ENCODE peak calls at places on chromosomes 2 and 18, in ten cellular contexts. G, R, O, F, C, P, H, D, B and A are unnamed samples.

GRCh38 chr2:2647156-2647555 is 316.1 kb upstream of the MYT1L start:
- DNase-seq in G (peak), R (peak), O (no peak), F (no peak), C (no peak), P (no peak), H (no peak), D (no peak), B (no peak), A (no peak)

GRCh38 chr18:76569644-76570415 is 74.8 kb upstream of the ZNF516 start:
- DNase-seq in G (no peak), R (no peak), O (no peak), F (no peak), C (no peak), P (no peak), H (no peak), D (no peak), B (no peak), A (peak)

GRCh38 chr2:106104332-106105062 is 89.6 kb downstream of the UXS1 start:
- DNase-seq in G (peak), R (peak), O (peak), F (peak), C (no peak), P (peak), H (no peak), D (peak), B (peak), A (no peak)

GRCh38 chr2:219254590-219255219 is 987 bp upstream of the TUBA4A start:
- DNase-seq in G (no peak), R (peak), O (no peak), F (no peak), C (no peak), P (no peak), H (no peak), D (no peak), B (no peak), A (no peak)

GRCh38 chr2:141930803-141931202 is 200.0 kb downstream of the LRP1B start:
- DNase-seq in G (no peak), R (no peak), O (no peak), F (no peak), C (no peak), P (no peak), H (no peak), D (no peak), B (no peak), A (no peak)

GRCh38 chr2:134845719-134846118 is 7.3 kb downstream of the ACMSD start:
- DNase-seq in G (peak), R (no peak), O (peak), F (no peak), C (no peak), P (no peak), H (no peak), D (no peak), B (peak), A (no peak)

GRCh38 chr2:138105358-138105757 is 141.1 kb downstream of the HNMT start:
- DNase-seq in G (no peak), R (no peak), O (no peak), F (no peak), C (no peak), P (no peak), H (no peak), D (no peak), B (peak), A (no peak)

GRCh38 chr2:222903234-222904220 is 42.7 kb downstream of the ACSL3 start:
- DNase-seq in G (peak), R (peak), O (peak), F (peak), C (no peak), P (no peak), H (no peak), D (no peak), B (peak), A (no peak)

GRCh38 chr2:8514748-8515389 is 167.0 kb upstream of the ID2 start:
- DNase-seq in G (no peak), R (peak), O (no peak), F (no peak), C (no peak), P (no peak), H (no peak), D (no peak), B (no peak), A (peak)

GRCh38 chr2:42150159-42150558 is 19.0 kb upstream of the EML4 start:
- DNase-seq in G (no peak), R (no peak), O (no peak), F (no peak), C (no peak), P (no peak), H (no peak), D (no peak), B (no peak), A (no peak)

GRCh38 chr2:97546711-97547110 is 43.0 kb downstream of the ANKRD36B start:
- DNase-seq in G (no peak), R (no peak), O (no peak), F (no peak), C (no peak), P (no peak), H (no peak), D (no peak), B (peak), A (no peak)

GRCh38 chr2:222451270-222451674 is 26.9 kb downstream of the SGPP2 start:
- DNase-seq in G (no peak), R (no peak), O (no peak), F (no peak), C (no peak), P (no peak), H (no peak), D (no peak), B (no peak), A (no peak)

GRCh38 chr2:79453918-79454317 is 58.9 kb upstream of the CTNNA2 start:
- DNase-seq in G (no peak), R (no peak), O (peak), F (peak), C (no peak), P (no peak), H (no peak), D (no peak), B (peak), A (no peak)

GRCh38 chr18:2114765-2115164 is 456.5 kb downstream of the METTL4 start:
- DNase-seq in G (no peak), R (no peak), O (no peak), F (no peak), C (no peak), P (no peak), H (no peak), D (no peak), B (no peak), A (no peak)

GRCh38 chr2:26710743-26711456 is 18.4 kb downstream of the KCNK3 start:
- DNase-seq in G (no peak), R (no peak), O (no peak), F (no peak), C (peak), P (peak), H (no peak), D (no peak), B (no peak), A (no peak)

GRCh38 chr2:1702186-1702565 is 42.1 kb downstream of the PXDN start:
- DNase-seq in G (no peak), R (no peak), O (no peak), F (no peak), C (no peak), P (no peak), H (no peak), D (no peak), B (no peak), A (no peak)

GRCh38 chr18:69628774-69629359 is 228.2 kb downstream of the DOK6 start:
- DNase-seq in G (no peak), R (no peak), O (no peak), F (no peak), C (no peak), P (peak), H (no peak), D (no peak), B (no peak), A (no peak)

GRCh38 chr18:63099026-63099840 is 220.3 kb downstream of the BCL2 start:
- DNase-seq in G (no peak), R (no peak), O (no peak), F (no peak), C (no peak), P (no peak), H (no peak), D (no peak), B (no peak), A (no peak)

GRCh38 chr2:196376984-196377877 is 205.9 kb upstream of the STK17B start:
- DNase-seq in G (peak), R (no peak), O (no peak), F (no peak), C (no peak), P (no peak), H (no peak), D (no peak), B (peak), A (no peak)

GRCh38 chr18:44917865-44918476 is 237.3 kb downstream of the SETBP1 start:
- DNase-seq in G (no peak), R (no peak), O (no peak), F (no peak), C (no peak), P (no peak), H (peak), D (no peak), B (no peak), A (no peak)

GRCh38 chr2:177478029-177478428 is 85.5 kb downstream of the AGPS start:
- DNase-seq in G (no peak), R (no peak), O (no peak), F (no peak), C (no peak), P (no peak), H (no peak), D (no peak), B (peak), A (no peak)

GRCh38 chr2:26477911-26478253 is at the start of gene OTOF:
- DNase-seq in G (peak), R (no peak), O (peak), F (no peak), C (no peak), P (peak), H (no peak), D (no peak), B (peak), A (no peak)

GRCh38 chr18:31920326-31920725 is 22.6 kb downstream of the TRAPPC8 start:
- DNase-seq in G (no peak), R (no peak), O (no peak), F (no peak), C (no peak), P (no peak), H (no peak), D (no peak), B (no peak), A (no peak)

GRCh38 chr2:196249171-196249570 is 77.8 kb upstream of the STK17B start:
- DNase-seq in G (peak), R (no peak), O (no peak), F (no peak), C (no peak), P (no peak), H (no peak), D (no peak), B (no peak), A (no peak)

GRCh38 chr2:109380502-109381326 is 233.1 kb downstream of the SEPTIN10 start:
- DNase-seq in G (peak), R (no peak), O (peak), F (no peak), C (no peak), P (peak), H (no peak), D (no peak), B (no peak), A (no peak)

GRCh38 chr2:190216829-190217228 is 102.8 kb downstream of the HIBCH start:
- DNase-seq in G (no peak), R (peak), O (peak), F (peak), C (no peak), P (peak), H (peak), D (no peak), B (no peak), A (peak)

GRCh38 chr2:205188516-205189138 is 493.7 kb upstream of the NRP2 start:
- DNase-seq in G (peak), R (no peak), O (peak), F (no peak), C (peak), P (peak), H (no peak), D (no peak), B (peak), A (no peak)

GRCh38 chr2:11534746-11535484 is 1.1 kb downstream of the GREB1 start:
- DNase-seq in G (no peak), R (no peak), O (no peak), F (no peak), C (no peak), P (no peak), H (no peak), D (no peak), B (no peak), A (no peak)

GRCh38 chr2:177622516-177622915 is 229.9 kb downstream of the AGPS start:
- DNase-seq in G (no peak), R (no peak), O (no peak), F (peak), C (no peak), P (no peak), H (no peak), D (peak), B (no peak), A (no peak)

GRCh38 chr2:37770797-37771196 is 99.4 kb upstream of the CDC42EP3 start:
- DNase-seq in G (peak), R (no peak), O (no peak), F (no peak), C (no peak), P (no peak), H (no peak), D (no peak), B (no peak), A (no peak)

GRCh38 chr2:37773354-37773753 is 101.9 kb upstream of the CDC42EP3 start:
- DNase-seq in G (no peak), R (no peak), O (no peak), F (no peak), C (no peak), P (no peak), H (no peak), D (no peak), B (no peak), A (no peak)

GRCh38 chr2:37774976-37775907 is 103.8 kb upstream of the CDC42EP3 start:
- DNase-seq in G (no peak), R (no peak), O (peak), F (no peak), C (no peak), P (no peak), H (no peak), D (no peak), B (no peak), A (no peak)

GRCh38 chr2:37768491-37768925 is 97.1 kb upstream of the CDC42EP3 start:
- DNase-seq in G (peak), R (no peak), O (peak), F (no peak), C (peak), P (peak), H (no peak), D (no peak), B (peak), A (no peak)

GRCh38 chr2:37771600-37772088 is 100.2 kb upstream of the CDC42EP3 start:
- DNase-seq in G (peak), R (no peak), O (no peak), F (no peak), C (no peak), P (no peak), H (no peak), D (no peak), B (peak), A (no peak)
- TF ChIP-seq CTCF in G (no peak), R (no peak), O (no peak), F (no peak), C (no peak), P (no peak), H (no peak), D (no peak), B (no peak), A (no peak)

DNA sequence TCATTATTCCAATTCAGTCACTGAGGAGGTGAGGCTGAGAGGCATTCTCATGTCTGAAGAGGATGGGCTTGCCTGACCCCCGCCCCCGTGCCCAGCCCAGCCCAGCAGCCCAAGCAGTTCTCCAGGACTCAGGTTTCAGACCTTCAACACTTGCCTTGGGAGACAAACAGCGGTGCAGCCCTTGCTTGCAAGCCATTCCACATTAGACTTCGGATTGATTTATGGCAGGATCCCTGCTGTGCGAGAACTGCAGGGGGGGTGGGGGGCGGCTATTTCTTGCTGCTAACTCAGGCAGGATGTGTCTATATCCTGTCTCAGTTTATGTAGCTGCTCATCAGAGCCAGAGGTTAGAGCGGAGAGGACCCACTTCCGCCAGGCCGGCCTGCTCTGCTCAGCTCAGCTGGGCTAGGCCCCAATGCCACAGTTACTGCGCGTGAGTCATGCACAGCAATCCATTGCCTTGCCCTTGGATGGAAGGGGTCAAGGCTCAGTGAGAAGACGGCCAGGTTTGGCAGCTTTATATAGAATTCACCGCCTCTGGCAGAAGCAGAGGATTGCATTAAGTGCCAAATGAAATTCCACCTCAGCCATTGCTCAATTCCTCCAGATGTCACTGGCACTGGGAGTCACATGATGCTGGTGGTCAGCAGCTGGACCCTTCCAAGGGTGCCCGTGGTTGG is 1.8 kb downstream of the GYPC start:
- DNase-seq in G (peak), R (peak), O (peak), F (peak), C (peak), P (peak), H (peak), D (peak), B (peak), A (no peak)
- TF ChIP-seq CTCF in G (no peak), R (no peak), O (no peak), F (no peak), C (peak), P (no peak), H (no peak), D (no peak), B (no peak), A (no peak)

GRCh38 chr18:54584065-54584464 is 7.0 kb upstream of the DYNAP start:
- DNase-seq in G (no peak), R (no peak), O (no peak), F (no peak), C (no peak), P (no peak), H (no peak), D (no peak), B (no peak), A (no peak)

GRCh38 chr18:54585743-54586142 is 5.3 kb upstream of the DYNAP start:
- DNase-seq in G (no peak), R (no peak), O (no peak), F (no peak), C (no peak), P (no peak), H (no peak), D (no peak), B (no peak), A (no peak)

GRCh38 chr18:54580202-54580729 is 10.8 kb upstream of the DYNAP start:
- DNase-seq in G (no peak), R (peak), O (no peak), F (no peak), C (no peak), P (no peak), H (no peak), D (no peak), B (no peak), A (no peak)
- TF ChIP-seq CTCF in G (no peak), R (no peak), O (no peak), F (no peak), C (no peak), P (no peak), H (no peak), D (no peak), B (no peak), A (no peak)

DNA sequence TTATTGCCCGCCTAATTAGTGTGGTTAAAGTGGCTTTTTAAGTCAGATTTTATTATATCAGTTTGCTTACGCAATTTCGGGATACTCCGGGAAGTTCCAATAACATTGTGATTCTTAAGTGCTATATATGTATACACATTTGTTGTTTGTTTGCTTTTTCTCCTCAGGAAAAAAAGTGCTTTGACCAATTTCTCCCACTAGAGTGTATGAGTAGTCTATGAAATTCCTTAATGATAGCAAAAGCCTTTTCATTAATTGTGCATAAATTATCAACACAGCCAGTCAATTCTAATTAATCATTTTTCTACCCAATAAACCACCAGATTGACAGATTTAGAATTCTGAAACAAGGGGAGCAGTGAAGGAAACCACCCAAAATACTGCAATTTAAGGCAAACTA is 172.2 kb downstream of the DPP10 start:
- DNase-seq in G (no peak), R (no peak), O (no peak), F (no peak), C (no peak), P (no peak), H (no peak), D (no peak), B (no peak), A (no peak)
- TF ChIP-seq CTCF in G (no peak), R (no peak), O (no peak), F (no peak), C (no peak), P (no peak), H (peak), D (no peak), B (no peak), A (no peak)

GRCh38 chr18:3773303-3773702 is 323.3 kb downstream of the TGIF1 start:
- DNase-seq in G (peak), R (no peak), O (no peak), F (no peak), C (no peak), P (no peak), H (no peak), D (no peak), B (peak), A (no peak)
- TF ChIP-seq CTCF in G (no peak), R (no peak), O (no peak), F (no peak), C (no peak), P (no peak), H (peak), D (peak), B (peak), A (no peak)

DNA sequence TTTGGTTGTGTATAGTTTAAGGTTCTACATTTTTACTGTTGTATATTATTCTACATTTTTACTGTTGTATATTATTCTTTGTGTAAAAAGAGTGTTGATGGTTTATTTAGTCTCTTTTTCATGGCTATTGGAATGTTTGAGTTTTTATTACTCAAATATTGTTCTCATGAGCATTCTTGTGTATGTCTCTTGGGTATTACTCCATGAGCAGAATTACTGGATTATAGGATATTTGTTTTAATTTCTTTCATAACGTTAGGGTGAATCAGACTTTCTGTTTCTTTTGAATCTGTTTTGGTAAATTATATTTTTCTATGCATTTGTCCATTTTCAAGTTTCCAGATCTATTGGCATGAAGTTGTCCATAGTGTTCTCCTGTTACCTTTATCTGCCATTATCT is 111.6 kb downstream of the DYNAP start:
- DNase-seq in G (peak), R (no peak), O (no peak), F (no peak), C (no peak), P (no peak), H (no peak), D (no peak), B (no peak), A (no peak)
- TF ChIP-seq CTCF in G (no peak), R (no peak), O (no peak), F (no peak), C (no peak), P (no peak), H (no peak), D (no peak), B (no peak), A (no peak)

DNA sequence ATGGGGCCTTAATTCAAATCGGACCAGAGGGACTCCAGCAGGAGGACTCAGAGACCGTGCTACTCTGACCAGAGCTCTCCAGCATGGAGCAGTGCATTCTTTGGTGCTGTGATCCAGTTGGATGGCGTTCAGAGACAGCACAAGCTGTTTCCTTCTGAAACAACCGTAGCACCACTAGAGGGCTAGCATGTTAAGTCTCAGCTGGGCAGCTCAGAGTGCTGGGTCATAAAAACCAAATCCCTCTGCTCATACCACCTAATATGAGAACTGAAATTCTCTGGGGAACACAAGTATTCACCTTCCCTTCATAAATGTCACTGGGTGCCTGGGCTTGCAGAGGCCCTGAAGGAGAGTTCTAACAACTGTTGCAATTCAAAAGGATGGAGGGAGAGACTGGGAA is 97.7 kb upstream of the TFCP2L1 start:
- DNase-seq in G (no peak), R (no peak), O (no peak), F (no peak), C (no peak), P (no peak), H (no peak), D (no peak), B (no peak), A (no peak)
- TF ChIP-seq CTCF in G (no peak), R (no peak), O (no peak), F (no peak), C (no peak), P (no peak), H (no peak), D (no peak), B (peak), A (peak)